ENCODE peak calls at places on chromosomes 11 and 22, in eight cellular contexts. E, B, R, X, C, J, P and K are unnamed samples.
A peak's percentile ranks its signal among the peaks of the same experiment; 100 is the strongest.

GRCh38 chr22:32837142-32837541 is 35.6 kb downstream of the TIMP3 start:
- DNase-seq in E (no peak), B (no peak), R (no peak), X (no peak), C (no peak), J (no peak), P (no peak), K (no peak)

GRCh38 chr22:32328306-32329201 is 29.1 kb upstream of the RFPL3 start:
- DNase-seq in E (no peak), B (peak; percentile 12), R (no peak), X (no peak), C (no peak), J (no peak), P (no peak), K (no peak)

GRCh38 chr11:118608268-118609214 is 1.1 kb downstream of the PHLDB1 start:
- DNase-seq in E (no peak), B (peak; percentile 67), R (peak; percentile 81), X (peak; percentile 95), C (no peak), J (no peak), P (peak; percentile 54), K (peak; percentile 52)

GRCh38 chr11:69520186-69520585 is 38.7 kb downstream of the LINC01488 start:
- DNase-seq in E (no peak), B (no peak), R (no peak), X (no peak), C (no peak), J (no peak), P (no peak), K (no peak)

GRCh38 chr22:40346178-40347064 is at the start of gene ADSL:
- DNase-seq in E (peak; percentile 82), B (peak; percentile 88), R (peak; percentile 90), X (peak; percentile 97), C (peak; percentile 69), J (peak; percentile 90), P (peak; percentile 91), K (peak; percentile 53)

GRCh38 chr11:22407899-22408298 is 69.7 kb downstream of the SLC17A6 start:
- DNase-seq in E (peak; percentile 76), B (no peak), R (no peak), X (no peak), C (no peak), J (no peak), P (no peak), K (no peak)

GRCh38 chr11:3155691-3156258 is 9.3 kb downstream of the OSBPL5 start:
- DNase-seq in E (no peak), B (no peak), R (peak; percentile 17), X (peak; percentile 73), C (no peak), J (no peak), P (no peak), K (no peak)

GRCh38 chr11:134951305-134951700 is 539.3 kb upstream of the B3GAT1 start:
- DNase-seq in E (peak; percentile 19), B (no peak), R (no peak), X (peak; percentile 87), C (no peak), J (no peak), P (no peak), K (no peak)

GRCh38 chr11:30552839-30553238 is 33.3 kb downstream of the MPPED2 start:
- DNase-seq in E (no peak), B (no peak), R (no peak), X (peak; percentile 80), C (no peak), J (no peak), P (no peak), K (no peak)

GRCh38 chr11:6627762-6628241 is 8.6 kb upstream of the TPP1 start:
- DNase-seq in E (no peak), B (no peak), R (no peak), X (no peak), C (no peak), J (no peak), P (no peak), K (no peak)

GRCh38 chr11:15972838-15973237 is 383.5 kb downstream of the SOX6 start:
- DNase-seq in E (no peak), B (no peak), R (no peak), X (no peak), C (no peak), J (no peak), P (no peak), K (no peak)

GRCh38 chr11:119368121-119369034 is 13.1 kb downstream of the USP2 start:
- DNase-seq in E (peak; percentile 82), B (no peak), R (peak; percentile 83), X (peak; percentile 81), C (no peak), J (no peak), P (no peak), K (no peak)